ENCODE peak calls at places on chromosomes 3 and 15, in six cellular contexts. P is fibroblast of lung, R is hepatocyte, A is sigmoid colon, X is mesendoderm, E is upper lobe of right lung. J is an unnamed sample.

GRCh38 chr3:109023656-109024254 is 70.1 kb upstream of the GUCA1C start:
- DNase-seq in P (peak; percentile 39), R (peak; percentile 61), A (no peak), X (peak; percentile 41), E (no peak), J (peak; percentile 42)

GRCh38 chr3:87167634-87168456 is 59.3 kb upstream of the CHMP2B start:
- DNase-seq in P (peak; percentile 34), R (peak; percentile 66), A (no peak), X (peak; percentile 49), E (no peak), J (no peak)

GRCh38 chr3:42072583-42072924 is 18.6 kb upstream of the TRAK1 start:
- DNase-seq in P (no peak), R (no peak), A (no peak), X (no peak), E (no peak), J (no peak)

GRCh38 chr3:7315037-7315436 is 454.1 kb downstream of the GRM7 start:
- DNase-seq in P (no peak), R (no peak), A (no peak), X (no peak), E (no peak), J (no peak)

GRCh38 chr3:148459931-148460513 is 237.7 kb upstream of the AGTR1 start:
- DNase-seq in P (no peak), R (no peak), A (no peak), X (no peak), E (no peak), J (no peak)

GRCh38 chr3:37824954-37825328 is 36.7 kb upstream of the CTDSPL start:
- DNase-seq in P (no peak), R (no peak), A (no peak), X (peak; percentile 32), E (no peak), J (no peak)

GRCh38 chr15:51023499-51023898 is 71.2 kb downstream of the TNFAIP8L3 start:
- DNase-seq in P (no peak), R (no peak), A (no peak), X (no peak), E (no peak), J (no peak)

GRCh38 chr3:149448331-149448831 is 26.1 kb upstream of the TM4SF4 start:
- DNase-seq in P (peak; percentile 88), R (no peak), A (no peak), X (no peak), E (no peak), J (no peak)

GRCh38 chr3:70606018-70606417 is 293.6 kb upstream of the MDFIC2 start:
- DNase-seq in P (peak; percentile 35), R (no peak), A (no peak), X (peak; percentile 16), E (no peak), J (no peak)

GRCh38 chr15:70093481-70094309 is 4.0 kb downstream of the TLE3 start:
- DNase-seq in P (peak; percentile 44), R (peak; percentile 39), A (no peak), X (peak; percentile 92), E (no peak), J (no peak)

GRCh38 chr3:186931487-186932280 is 1.4 kb downstream of the ST6GAL1 start:
- DNase-seq in P (peak; percentile 52), R (peak; percentile 79), A (no peak), X (peak; percentile 91), E (peak; percentile 82), J (peak; percentile 77)

GRCh38 chr3:29531611-29532150 is 250.8 kb downstream of the RBMS3 start:
- DNase-seq in P (no peak), R (no peak), A (no peak), X (no peak), E (no peak), J (no peak)

DNA sequence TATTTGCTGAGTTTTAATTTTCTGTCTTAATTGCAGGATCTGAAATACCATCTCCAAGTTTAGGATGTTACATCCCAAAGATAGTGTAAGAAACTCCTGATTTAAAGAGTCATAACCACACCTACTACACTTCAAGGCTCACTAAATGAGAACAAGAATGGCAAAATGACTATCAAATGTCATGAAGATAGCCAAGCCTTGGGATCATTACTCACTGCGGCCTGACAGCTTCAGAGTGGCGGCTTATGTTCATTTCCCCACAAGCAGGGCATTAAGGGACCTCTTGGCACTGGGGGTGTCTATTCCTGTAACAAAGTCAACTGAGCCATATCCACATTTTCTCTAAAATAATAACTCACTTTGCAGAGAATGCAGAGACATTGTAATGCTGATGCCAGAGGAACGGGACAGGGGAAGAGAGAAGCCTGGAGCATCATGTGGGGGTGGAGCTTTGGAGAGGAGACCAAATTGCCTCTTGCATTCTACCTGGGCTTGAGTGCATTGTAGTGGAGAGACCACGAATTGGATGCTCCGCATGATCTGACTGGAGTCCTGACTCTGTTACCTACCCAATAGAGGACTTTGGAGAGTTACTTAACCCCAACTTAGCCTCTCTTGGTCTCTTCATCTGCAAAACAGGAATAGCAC is 219.2 kb downstream of the OPA1 start:
- DNase-seq in P (no peak), R (no peak), A (peak; percentile 10), X (peak; percentile 74), E (no peak), J (no peak)
- H3K27me3 ChIP-seq in P (peaks cover 19% of the 10 kb centered on the region), R (no peaks in the 10 kb centered on the region), A (no peaks in the 10 kb centered on the region), X (no peaks in the 10 kb centered on the region), E (no peaks in the 10 kb centered on the region), J (no peaks in the 10 kb centered on the region)

DNA sequence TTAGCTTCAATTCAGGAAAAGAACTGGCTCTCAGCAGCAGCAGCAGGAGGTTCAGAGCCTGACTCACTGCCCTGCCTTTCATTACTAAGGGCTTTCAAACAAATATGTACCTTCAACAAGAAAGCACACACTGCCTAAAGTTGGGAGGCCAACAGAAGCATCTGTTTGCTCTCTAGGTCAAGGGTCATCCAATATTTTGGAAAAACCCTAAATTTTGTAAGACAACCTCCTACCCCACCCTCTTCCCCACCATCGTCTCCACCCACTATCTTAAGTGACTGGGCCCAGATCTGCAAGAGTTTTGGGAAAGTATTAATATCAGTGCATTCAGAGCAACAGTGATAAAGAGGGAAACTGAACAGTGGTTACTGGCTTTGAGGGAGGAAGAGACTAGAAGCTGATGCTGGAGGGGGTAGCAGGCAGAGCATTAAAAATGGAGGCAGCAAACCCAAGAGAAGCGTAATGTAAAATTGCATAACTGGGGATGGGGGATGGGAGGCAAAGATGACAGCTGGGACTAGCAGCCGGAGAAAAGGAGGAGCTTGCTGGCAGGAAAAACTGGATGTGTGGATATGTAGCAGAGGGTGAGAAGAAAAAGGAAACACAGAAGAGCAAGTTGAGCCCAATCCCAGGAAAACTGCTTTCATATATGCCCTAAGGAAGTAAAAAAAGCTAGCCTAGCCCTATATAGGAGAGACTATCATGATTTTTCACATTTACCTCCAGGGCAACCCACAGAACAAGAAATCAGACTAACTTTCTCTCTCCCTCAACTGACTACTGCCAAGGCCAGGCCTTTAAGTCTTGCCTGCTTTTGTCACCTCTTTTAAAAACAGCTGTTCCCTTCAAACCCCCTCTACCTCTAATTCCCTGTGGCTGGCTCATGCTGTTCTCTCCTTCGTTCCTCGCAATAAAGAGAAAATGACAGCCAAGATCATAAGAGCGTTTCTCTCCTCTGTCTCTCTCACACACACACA is 31.5 kb downstream of the NPTN start:
- DNase-seq in P (peak; percentile 65), R (peak; percentile 69), A (peak; percentile 89), X (peak; percentile 52), E (no peak), J (no peak)
- H3K4me1 ChIP-seq in P (peaks cover 29% of the 10 kb centered on the region), R (peaks cover 51% of the 10 kb centered on the region), A (peaks cover 100% of the 10 kb centered on the region), X (peaks cover 25% of the 10 kb centered on the region), E (peaks cover 51% of the 10 kb centered on the region), J (peaks cover 17% of the 10 kb centered on the region)

DNA sequence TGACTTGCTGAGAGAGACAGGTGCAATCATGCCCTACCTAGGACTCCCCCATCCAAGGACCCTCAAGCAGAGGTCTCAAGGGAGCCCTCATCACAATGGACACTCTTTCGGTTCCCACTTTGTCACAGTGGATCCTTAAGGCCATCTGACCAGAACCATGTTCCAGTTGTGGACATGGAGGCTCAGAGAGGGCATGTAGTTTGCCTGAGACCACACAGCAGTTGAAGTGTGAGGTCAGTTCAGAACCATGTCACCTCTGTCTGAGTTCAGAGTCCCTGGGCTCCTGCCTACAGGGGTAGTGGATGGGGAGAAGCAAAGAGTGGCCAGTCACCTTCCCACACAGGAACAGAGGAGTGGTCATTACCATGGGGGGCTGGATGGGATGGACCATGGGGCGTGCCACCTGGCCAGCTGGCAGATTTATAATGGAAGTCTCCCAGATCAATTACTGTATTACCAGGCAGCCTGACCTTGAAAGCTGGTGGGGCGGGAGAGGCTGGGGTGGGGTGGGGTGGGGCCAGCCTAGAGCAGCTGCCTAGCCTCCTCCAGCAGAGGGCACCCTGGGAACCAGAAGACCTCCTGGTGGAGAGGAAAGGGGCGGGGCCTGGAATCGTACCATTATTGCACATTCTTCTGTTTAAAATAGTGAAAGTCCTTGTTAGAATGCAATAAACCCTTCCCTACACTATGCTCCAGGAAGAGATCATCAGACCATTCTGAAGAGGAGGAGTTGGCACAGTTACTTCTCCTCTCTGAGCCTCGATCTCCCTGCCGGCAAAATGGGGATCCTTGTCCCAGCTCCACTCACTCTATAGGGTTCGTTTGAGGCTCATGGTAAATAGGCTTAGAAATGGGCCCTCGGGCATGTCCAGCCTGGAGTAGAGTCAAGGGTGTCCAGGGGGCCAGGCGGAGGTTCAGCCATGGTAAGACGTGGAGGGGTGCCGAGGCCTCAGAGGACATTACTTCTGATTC is 26.9 kb upstream of the LINGO1 start:
- DNase-seq in P (peak; percentile 31), R (peak; percentile 89), A (no peak), X (peak; percentile 69), E (no peak), J (no peak)
- H3K27me3 ChIP-seq in P (peaks cover 18% of the 10 kb centered on the region), R (peaks cover 4% of the 10 kb centered on the region), A (peaks cover 51% of the 10 kb centered on the region), X (no peaks in the 10 kb centered on the region), E (peaks cover 17% of the 10 kb centered on the region), J (no peaks in the 10 kb centered on the region)

GRCh38 chr3:147409143-147410121 is at the start of gene ZIC1:
- DNase-seq in P (peak; percentile 71), R (no peak), A (no peak), X (peak; percentile 87), E (no peak), J (no peak)

GRCh38 chr3:147410126-147410517 is 957 bp downstream of the ZIC1 start:
- DNase-seq in P (no peak), R (no peak), A (no peak), X (peak; percentile 37), E (no peak), J (no peak)

GRCh38 chr3:147407107-147407494 is 758 bp upstream of the ZIC4 start:
- DNase-seq in P (no peak), R (no peak), A (no peak), X (peak; percentile 43), E (no peak), J (no peak)

GRCh38 chr3:147407495-147408179 is 1.3 kb upstream of the ZIC4 start:
- DNase-seq in P (no peak), R (no peak), A (no peak), X (peak; percentile 9), E (no peak), J (no peak)

DNA sequence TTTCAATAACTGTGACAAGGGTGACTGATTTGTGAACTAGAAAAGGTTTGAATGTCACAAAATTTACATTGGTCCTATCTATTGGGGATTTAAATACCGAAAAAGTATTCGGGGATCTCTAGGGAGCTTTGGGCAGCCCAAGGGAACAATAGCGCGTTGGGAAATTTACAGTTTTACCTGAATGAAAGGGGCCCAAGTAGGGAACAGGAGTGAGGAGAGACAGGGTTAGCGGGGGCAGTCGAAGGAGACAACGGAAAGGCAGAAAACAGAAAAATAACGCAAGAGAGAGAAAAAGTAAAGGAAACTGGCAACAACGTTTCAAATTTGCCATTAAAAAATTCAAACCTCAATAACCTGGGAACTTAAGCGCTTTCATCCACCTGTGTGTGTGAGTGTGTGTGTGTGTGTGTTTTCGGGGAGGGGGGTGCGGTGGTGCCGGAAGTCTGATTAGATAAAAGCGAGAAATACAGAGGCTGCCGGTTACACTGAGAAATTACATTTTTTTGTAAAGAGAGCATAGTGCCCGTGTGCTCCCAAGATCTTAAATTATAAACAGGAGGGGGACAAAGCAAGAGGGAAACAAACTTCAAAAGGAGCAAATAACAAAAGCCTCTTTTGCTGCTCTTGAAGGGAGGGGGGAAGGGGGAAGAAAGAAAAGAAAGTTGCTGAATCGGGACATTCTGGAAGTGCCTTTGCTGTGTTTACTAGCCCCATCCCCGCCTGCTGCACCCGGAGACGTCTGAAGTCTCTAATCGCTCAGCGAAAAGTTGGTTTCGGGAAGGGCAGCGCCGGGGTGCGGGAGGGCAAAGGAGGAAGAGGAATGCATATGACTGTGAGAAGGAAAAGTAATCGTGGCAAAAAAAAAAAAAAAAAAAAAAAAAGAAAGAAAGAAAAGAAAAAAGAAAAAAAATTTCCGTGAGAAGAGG is 722 bp upstream of the ZIC1 start:
- DNase-seq in P (no peak), R (no peak), A (no peak), X (peak; percentile 75), E (no peak), J (no peak)
- H3K4me1 ChIP-seq in P (peaks cover 4% of the 10 kb centered on the region), R (peaks cover 25% of the 10 kb centered on the region), A (peaks cover 38% of the 10 kb centered on the region), X (no peaks in the 10 kb centered on the region), E (peaks cover 21% of the 10 kb centered on the region), J (peaks cover 5% of the 10 kb centered on the region)